ENCODE peak calls at places on chromosomes 7 and 10, in ten cellular contexts. I, Q, F, G, V, U, H, O, W and S are unnamed samples.

GRCh38 chr7:47697533-47697932 is 115.6 kb upstream of the TNS3 start:
- DNase-seq in I (no peak), Q (no peak), F (no peak), G (no peak), V (no peak), U (no peak), H (no peak), O (no peak), W (no peak), S (no peak)

GRCh38 chr10:131127122-131127589 is 184.4 kb downstream of the TCERG1L start:
- DNase-seq in I (peak), Q (no peak), F (no peak), G (no peak), V (no peak), U (no peak), H (no peak), O (no peak), W (no peak), S (no peak)

GRCh38 chr7:2542011-2542923 is 13.1 kb downstream of the BRAT1 start:
- DNase-seq in I (no peak), Q (no peak), F (no peak), G (no peak), V (no peak), U (no peak), H (no peak), O (no peak), W (no peak), S (no peak)

GRCh38 chr7:104933433-104934074 is 80.5 kb upstream of the KMT2E start:
- DNase-seq in I (no peak), Q (no peak), F (no peak), G (peak), V (no peak), U (no peak), H (no peak), O (no peak), W (no peak), S (no peak)

GRCh38 chr7:767941-768729 is 41.1 kb upstream of the PRKAR1B start:
- DNase-seq in I (no peak), Q (peak), F (no peak), G (peak), V (peak), U (no peak), H (no peak), O (no peak), W (peak), S (no peak)

GRCh38 chr10:70650751-70651150 is 21.6 kb upstream of the ADAMTS14 start:
- DNase-seq in I (no peak), Q (no peak), F (no peak), G (no peak), V (no peak), U (no peak), H (no peak), O (no peak), W (no peak), S (no peak)

GRCh38 chr10:71082930-71083329 is 129.4 kb upstream of the UNC5B start:
- DNase-seq in I (no peak), Q (no peak), F (no peak), G (no peak), V (no peak), U (no peak), H (no peak), O (no peak), W (no peak), S (no peak)

GRCh38 chr10:493391-494148 is 195.9 kb downstream of the DIP2C start:
- DNase-seq in I (no peak), Q (no peak), F (no peak), G (no peak), V (no peak), U (no peak), H (no peak), O (no peak), W (no peak), S (no peak)

GRCh38 chr7:30430777-30431176 is 47.8 kb downstream of the NOD1 start:
- DNase-seq in I (no peak), Q (no peak), F (no peak), G (no peak), V (no peak), U (no peak), H (no peak), O (peak), W (no peak), S (no peak)

GRCh38 chr7:151877911-151878835 is 1.3 kb upstream of the PRKAG2 start:
- DNase-seq in I (no peak), Q (no peak), F (no peak), G (no peak), V (no peak), U (no peak), H (no peak), O (no peak), W (no peak), S (no peak)

GRCh38 chr7:27994639-27995038 is 186.0 kb downstream of the JAZF1 start:
- DNase-seq in I (no peak), Q (no peak), F (no peak), G (peak), V (no peak), U (no peak), H (peak), O (no peak), W (no peak), S (no peak)

GRCh38 chr7:16115374-16115773 is 306.0 kb downstream of the CRPPA start:
- DNase-seq in I (no peak), Q (no peak), F (no peak), G (no peak), V (no peak), U (no peak), H (no peak), O (no peak), W (no peak), S (no peak)

GRCh38 chr10:74306227-74306982 is 155.4 kb downstream of the ADK start:
- DNase-seq in I (no peak), Q (no peak), F (no peak), G (no peak), V (no peak), U (no peak), H (no peak), O (peak), W (peak), S (no peak)

GRCh38 chr10:47152861-47153349 is 147.1 kb upstream of the GDF10 start:
- DNase-seq in I (peak), Q (peak), F (no peak), G (no peak), V (no peak), U (no peak), H (peak), O (peak), W (no peak), S (no peak)

GRCh38 chr10:88992945-88993537 is 2.4 kb downstream of the FAS start:
- DNase-seq in I (peak), Q (no peak), F (no peak), G (no peak), V (no peak), U (no peak), H (peak), O (no peak), W (no peak), S (no peak)

GRCh38 chr7:20507157-20507556 is 108.3 kb upstream of the ABCB5 start:
- DNase-seq in I (peak), Q (peak), F (no peak), G (no peak), V (no peak), U (no peak), H (no peak), O (no peak), W (no peak), S (no peak)

GRCh38 chr10:62185914-62186692 is 82.5 kb downstream of the RTKN2 start:
- DNase-seq in I (no peak), Q (no peak), F (no peak), G (no peak), V (peak), U (no peak), H (no peak), O (no peak), W (no peak), S (no peak)

GRCh38 chr10:35921866-35922265 is 279.8 kb upstream of the FZD8 start:
- DNase-seq in I (no peak), Q (no peak), F (no peak), G (no peak), V (no peak), U (no peak), H (no peak), O (no peak), W (no peak), S (no peak)

GRCh38 chr7:110774066-110774465 is 316.9 kb upstream of the LRRN3 start:
- DNase-seq in I (peak), Q (no peak), F (no peak), G (no peak), V (no peak), U (no peak), H (no peak), O (no peak), W (no peak), S (no peak)

GRCh38 chr10:30155401-30155800 is 96.0 kb upstream of the JCAD start:
- DNase-seq in I (no peak), Q (no peak), F (no peak), G (no peak), V (no peak), U (no peak), H (peak), O (no peak), W (peak), S (no peak)

GRCh38 chr7:80273327-80273726 is 138.7 kb downstream of the GNAI1 start:
- DNase-seq in I (peak), Q (peak), F (no peak), G (no peak), V (no peak), U (no peak), H (peak), O (no peak), W (no peak), S (no peak)

GRCh38 chr10:96846926-96847325 is 14.8 kb downstream of the LCOR start:
- DNase-seq in I (no peak), Q (no peak), F (no peak), G (no peak), V (no peak), U (no peak), H (no peak), O (no peak), W (no peak), S (no peak)

GRCh38 chr7:94005753-94006152 is 1.6 kb upstream of the BET1 start:
- DNase-seq in I (no peak), Q (no peak), F (no peak), G (no peak), V (no peak), U (no peak), H (no peak), O (no peak), W (no peak), S (no peak)

GRCh38 chr10:4686644-4686996 is 139.4 kb upstream of the AKR1E2 start:
- DNase-seq in I (peak), Q (peak), F (no peak), G (no peak), V (peak), U (no peak), H (peak), O (no peak), W (peak), S (no peak)